ENCODE peak calls at places on chromosomes 1 and 21, in four cellular contexts. M is H9, T is mesendoderm, Q is H1. L is an unnamed sample.

GRCh38 chr1:91015358-91015780 is 6.5 kb downstream of the ZNF644 start:
- DNase-seq in Q (no peak), T (no peak), M (no peak), L (no peak)

GRCh38 chr1:9111957-9112356 is 16.9 kb downstream of the GPR157 start:
- DNase-seq in T (no peak), Q (no peak), M (no peak), L (no peak)

GRCh38 chr1:152110365-152110859 is 4.8 kb downstream of the TCHH start:
- DNase-seq in M (peak), T (peak), Q (peak), L (peak)

GRCh38 chr21:46038871-46039397 is 57.4 kb downstream of the COL6A1 start:
- DNase-seq in M (no peak), T (no peak), Q (peak), L (peak)

GRCh38 chr1:218499021-218499691 is 154.0 kb downstream of the TGFB2 start:
- DNase-seq in T (no peak), Q (no peak), M (no peak), L (peak)

GRCh38 chr1:119226880-119227279 is 86.4 kb upstream of the WARS2 start:
- DNase-seq in Q (no peak), M (no peak), T (no peak), L (no peak)

GRCh38 chr1:15959847-15960446 is 16.0 kb downstream of the ZBTB17 start:
- DNase-seq in M (no peak), Q (no peak), T (no peak), L (no peak)

GRCh38 chr1:107198581-107198980 is 57.7 kb downstream of the NTNG1 start:
- DNase-seq in Q (no peak), M (no peak), T (no peak), L (no peak)

GRCh38 chr1:175725684-175726083 is 17.7 kb downstream of the TNR start:
- DNase-seq in T (peak), M (peak), Q (no peak), L (peak)

GRCh38 chr1:215226755-215227154 is 144.2 kb downstream of the KCNK2 start:
- DNase-seq in M (no peak), Q (no peak), T (no peak), L (peak)

GRCh38 chr1:178345238-178345637 is 151.5 kb downstream of the CLEC20A start:
- DNase-seq in Q (no peak), M (no peak), T (no peak), L (no peak)

GRCh38 chr1:58785424-58786058 is 1.7 kb upstream of the JUN start:
- DNase-seq in M (peak), T (peak), Q (peak), L (peak)

GRCh38 chr1:108597041-108597440 is 37.1 kb downstream of the EEIG2 start:
- DNase-seq in M (no peak), T (no peak), Q (no peak), L (no peak)

GRCh38 chr1:113040041-113040440 is 33.0 kb upstream of the LRIG2 start:
- DNase-seq in T (peak), Q (no peak), M (no peak), L (peak)

GRCh38 chr1:190747643-190748186 is 270.1 kb upstream of the BRINP3 start:
- DNase-seq in T (no peak), Q (no peak), M (no peak), L (peak)

GRCh38 chr1:184813528-184814089 is 59.0 kb upstream of the EDEM3 start:
- DNase-seq in T (peak), Q (no peak), M (no peak), L (no peak)

GRCh38 chr1:62343911-62344310 is 24.7 kb upstream of the KANK4 start:
- DNase-seq in M (no peak), Q (no peak), T (no peak), L (no peak)

GRCh38 chr1:186323865-186324264 is 51.2 kb downstream of the TPR start:
- DNase-seq in T (no peak), M (no peak), Q (no peak), L (no peak)

GRCh38 chr1:1275836-1276235 is 2.2 kb upstream of the UBE2J2 start:
- DNase-seq in M (no peak), Q (no peak), T (no peak), L (peak)

GRCh38 chr1:229247871-229248270 is 23.0 kb upstream of the RAB4A start:
- DNase-seq in M (no peak), Q (no peak), T (no peak), L (no peak)

GRCh38 chr21:21997390-21998333 is 999.5 kb downstream of the NCAM2 start:
- DNase-seq in M (no peak), Q (no peak), T (peak), L (no peak)

GRCh38 chr1:231919900-231920299 is 293.3 kb downstream of the DISC1 start:
- DNase-seq in M (no peak), T (peak), Q (no peak), L (no peak)

GRCh38 chr21:16454371-16454770 is 724.6 kb downstream of the USP25 start:
- DNase-seq in Q (no peak), T (no peak), M (no peak), L (no peak)

GRCh38 chr1:156749429-156750118 is 1.9 kb downstream of the HDGF start:
- DNase-seq in T (no peak), Q (no peak), M (no peak), L (no peak)

GRCh38 chr1:101081496-101082282 is 56.1 kb upstream of the DPH5 start:
- DNase-seq in T (no peak), M (no peak), Q (no peak), L (no peak)

GRCh38 chr1:198530964-198531363 is 9.5 kb downstream of the ATP6V1G3 start:
- DNase-seq in Q (no peak), T (no peak), M (no peak), L (no peak)

GRCh38 chr1:15963968-15964648 is 11.8 kb downstream of the ZBTB17 start:
- DNase-seq in T (no peak), Q (no peak), M (no peak), L (no peak)

GRCh38 chr1:56877973-56878372 is 23.4 kb downstream of the C8A start:
- DNase-seq in Q (no peak), M (no peak), T (no peak), L (peak)

GRCh38 chr1:201346337-201346939 is 31.0 kb downstream of the TNNT2 start:
- DNase-seq in T (peak), Q (peak), M (peak), L (peak)

GRCh38 chr1:115069186-115069585 is 20.1 kb downstream of the TSPAN2 start:
- DNase-seq in T (no peak), M (no peak), Q (no peak), L (peak)

GRCh38 chr1:115068780-115069179 is 20.5 kb downstream of the TSPAN2 start:
- DNase-seq in Q (no peak), M (no peak), T (no peak), L (no peak)

GRCh38 chr1:115069626-115070308 is 19.5 kb downstream of the TSPAN2 start:
- DNase-seq in Q (no peak), M (no peak), T (no peak), L (peak)

GRCh38 chr1:115065021-115065420 is 24.3 kb downstream of the TSPAN2 start:
- DNase-seq in T (no peak), Q (no peak), M (no peak), L (no peak)

GRCh38 chr1:115067460-115067859 is 21.8 kb downstream of the TSPAN2 start:
- DNase-seq in T (no peak), M (no peak), Q (no peak), L (peak)
- H3K56ac ChIP-seq in T (no peak), M (no peak), Q (no peak), L (no peak)

GRCh38 chr1:159921700-159922498 is 3.4 kb downstream of the TAGLN2 start:
- DNase-seq in T (no peak), M (no peak), Q (no peak), L (peak)
- H3K56ac ChIP-seq in T (peak), M (no peak), Q (no peak), L (no peak)

DNA sequence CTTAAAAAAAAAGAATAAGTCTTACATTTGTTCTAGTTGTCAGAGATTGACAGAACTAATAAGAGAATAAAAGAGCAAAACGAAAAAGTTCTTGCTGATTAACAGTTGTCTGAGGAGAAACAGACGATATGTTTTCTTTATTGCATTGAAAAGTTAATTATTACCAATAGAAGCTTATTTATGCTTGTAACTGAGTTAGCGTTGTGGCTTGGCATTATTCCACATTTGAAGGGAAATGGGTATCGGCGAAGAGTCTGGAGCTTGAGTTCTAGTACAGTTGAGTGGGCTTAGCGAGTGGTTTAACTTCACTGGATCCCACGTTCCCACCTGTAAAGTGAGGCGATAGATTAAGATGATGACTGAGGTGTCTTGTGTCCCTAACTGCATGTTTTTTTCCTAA is 109.0 kb downstream of the SDCCAG8 start:
- DNase-seq in T (no peak), M (no peak), Q (no peak), L (no peak)
- H3K56ac ChIP-seq in T (no peak), M (no peak), Q (no peak), L (no peak)

DNA sequence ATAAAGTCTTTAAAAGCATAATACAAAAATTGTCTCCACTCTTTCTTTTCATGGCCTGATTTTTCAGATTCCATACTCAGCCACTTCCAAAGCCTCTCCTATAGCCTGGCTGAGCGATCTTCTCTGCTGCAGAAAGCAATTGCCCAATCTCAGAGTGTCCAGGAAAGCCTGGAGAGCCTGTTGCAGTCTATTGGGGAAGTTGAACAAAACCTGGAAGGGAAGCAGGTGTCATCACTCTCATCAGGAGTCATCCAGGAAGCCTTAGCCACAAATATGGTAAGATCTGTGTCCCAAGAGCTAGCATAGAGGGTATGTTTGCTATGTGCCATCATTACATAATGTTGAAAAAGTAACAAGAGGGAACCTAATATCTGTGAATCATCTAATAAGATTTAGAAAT is 130.7 kb upstream of the BMP8A start:
- DNase-seq in M (no peak), T (no peak), Q (no peak), L (no peak)
- H3K56ac ChIP-seq in M (no peak), T (no peak), Q (no peak), L (no peak)

GRCh38 chr21:26188422-26188821 is 17.9 kb upstream of the APP start:
- DNase-seq in Q (no peak), T (no peak), M (no peak), L (no peak)
- H3K56ac ChIP-seq in Q (no peak), T (no peak), M (no peak), L (no peak)

GRCh38 chr1:93013311-93014091 is 52.2 kb upstream of the DIPK1A start:
- DNase-seq in T (no peak), Q (no peak), M (no peak), L (no peak)
- H3K56ac ChIP-seq in T (no peak), Q (no peak), M (no peak), L (no peak)

DNA sequence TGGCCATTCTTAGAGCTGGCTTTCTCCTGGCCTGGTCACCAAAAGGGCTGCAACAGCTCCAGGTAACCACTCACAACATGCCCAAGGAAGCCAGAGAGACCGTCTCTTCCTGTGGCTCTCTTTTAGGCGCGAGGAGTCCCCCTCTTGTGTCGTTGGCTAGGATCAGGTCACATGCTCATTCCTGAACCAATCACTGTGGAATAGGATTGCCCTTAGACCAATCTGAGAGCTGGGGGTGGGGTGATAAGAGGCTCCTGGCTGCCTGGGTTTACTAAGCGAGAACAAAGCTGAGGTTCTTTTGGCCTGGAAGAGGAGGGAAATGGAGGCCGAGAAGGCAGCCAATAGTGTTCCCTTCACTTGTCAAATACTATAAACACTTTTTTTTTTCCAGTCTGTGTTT is 452.1 kb upstream of the PROX1 start:
- DNase-seq in Q (no peak), T (no peak), M (no peak), L (no peak)
- H3K56ac ChIP-seq in Q (no peak), T (no peak), M (no peak), L (no peak)

GRCh38 chr1:11753555-11754208 is 8.3 kb upstream of the C1orf167 start:
- DNase-seq in M (no peak), Q (no peak), T (peak), L (no peak)
- H3K56ac ChIP-seq in M (no peak), Q (no peak), T (no peak), L (no peak)

L was measured in IMR-90.